ENCODE peak calls at places on chromosomes 3 and 15, in six cellular contexts. One of them, this sample, is unnamed.

GRCh38 chr3:172357850-172358754 is 90.2 kb downstream of the GHSR start:
- DNase-seq in colonic mucosa: no peak
- DNase-seq in cardiac muscle cell: no peak
- DNase-seq in GM23248: peak; percentile 86
- DNase-seq in RCC 7860: no peak
- DNase-seq in activated naive CD4-positive, alpha-beta T cell: no peak
- DNase-seq in this sample: no peak

GRCh38 chr15:29533667-29534066 is 264.0 kb upstream of the NSMCE3 start:
- DNase-seq in RCC 7860: no peak
- DNase-seq in activated naive CD4-positive, alpha-beta T cell: no peak
- DNase-seq in cardiac muscle cell: no peak
- DNase-seq in GM23248: no peak
- DNase-seq in colonic mucosa: no peak
- DNase-seq in this sample: no peak

GRCh38 chr3:115154611-115155010 is 7.5 kb upstream of the ZBTB20 start:
- DNase-seq in GM23248: no peak
- DNase-seq in activated naive CD4-positive, alpha-beta T cell: no peak
- DNase-seq in colonic mucosa: no peak
- DNase-seq in RCC 7860: no peak
- DNase-seq in cardiac muscle cell: no peak
- DNase-seq in this sample: no peak

GRCh38 chr3:99407257-99407656 is 231.1 kb upstream of the COL8A1 start:
- DNase-seq in activated naive CD4-positive, alpha-beta T cell: no peak
- DNase-seq in RCC 7860: no peak
- DNase-seq in colonic mucosa: no peak
- DNase-seq in GM23248: no peak
- DNase-seq in cardiac muscle cell: no peak
- DNase-seq in this sample: no peak

GRCh38 chr3:172046268-172046915 is 7.0 kb downstream of the FNDC3B start:
- DNase-seq in cardiac muscle cell: no peak
- DNase-seq in RCC 7860: no peak
- DNase-seq in GM23248: peak; percentile 47
- DNase-seq in activated naive CD4-positive, alpha-beta T cell: no peak
- DNase-seq in colonic mucosa: no peak
- DNase-seq in this sample: no peak

GRCh38 chr15:25061808-25062550 is 107.2 kb downstream of the SNRPN start:
- DNase-seq in GM23248: no peak
- DNase-seq in cardiac muscle cell: no peak
- DNase-seq in activated naive CD4-positive, alpha-beta T cell: no peak
- DNase-seq in colonic mucosa: no peak
- DNase-seq in RCC 7860: no peak
- DNase-seq in this sample: no peak

GRCh38 chr15:35980719-35981118 is 434.8 kb upstream of the DPH6 start:
- DNase-seq in RCC 7860: no peak
- DNase-seq in GM23248: peak; percentile 36
- DNase-seq in activated naive CD4-positive, alpha-beta T cell: no peak
- DNase-seq in colonic mucosa: no peak
- DNase-seq in cardiac muscle cell: no peak
- DNase-seq in this sample: no peak

GRCh38 chr3:18011387-18011786 is 269.0 kb upstream of the TBC1D5 start:
- DNase-seq in RCC 7860: no peak
- DNase-seq in cardiac muscle cell: no peak
- DNase-seq in colonic mucosa: no peak
- DNase-seq in activated naive CD4-positive, alpha-beta T cell: no peak
- DNase-seq in GM23248: no peak
- DNase-seq in this sample: no peak

GRCh38 chr3:82474711-82475110 is 713.3 kb upstream of the GBE1 start:
- DNase-seq in RCC 7860: peak; percentile 12
- DNase-seq in cardiac muscle cell: no peak
- DNase-seq in GM23248: no peak
- DNase-seq in colonic mucosa: no peak
- DNase-seq in activated naive CD4-positive, alpha-beta T cell: no peak
- DNase-seq in this sample: no peak